ENCODE peak calls at places on chromosomes 5 and 9, in four cellular contexts. O is ovary, J is AG09319, E is HTR-8/SVneo. G is an unnamed sample.

GRCh38 chr9:127950513-127951210 is 13.0 kb upstream of the DPM2 start:
- DNase-seq in O (no peak), J (no peak), E (no peak), G (no peak)

GRCh38 chr9:133569109-133569785 is 34.7 kb downstream of the ADAMTSL2 start:
- DNase-seq in O (no peak), J (no peak), E (no peak), G (no peak)

GRCh38 chr9:107615325-107615724 is 125.8 kb upstream of the KLF4 start:
- DNase-seq in O (no peak), J (no peak), E (no peak), G (no peak)

GRCh38 chr9:137457406-137458193 is 1.5 kb downstream of the NSMF start:
- DNase-seq in O (peak), J (no peak), E (no peak), G (no peak)

GRCh38 chr9:33263131-33263935 is 1.2 kb downstream of the BAG1 start:
- DNase-seq in O (no peak), J (no peak), E (peak), G (no peak)

GRCh38 chr5:154273028-154273617 is 82.6 kb downstream of the GALNT10 start:
- DNase-seq in O (peak), J (no peak), E (peak), G (no peak)

GRCh38 chr5:1110930-1111726 is 735 bp downstream of the SLC12A7 start:
- DNase-seq in O (peak), J (no peak), E (peak), G (no peak)

GRCh38 chr9:134395727-134396257 is 69.5 kb downstream of the RXRA start:
- DNase-seq in O (no peak), J (no peak), E (no peak), G (no peak)

GRCh38 chr5:147234825-147235635 is at the start of gene STK32A:
- DNase-seq in O (peak), J (no peak), E (peak), G (no peak)

GRCh38 chr5:75337366-75338021 is 474 bp downstream of the HMGCR start:
- DNase-seq in O (no peak), J (no peak), E (no peak), G (no peak)

GRCh38 chr5:137752873-137753226 is 1.3 kb downstream of the HNRNPA0 start:
- DNase-seq in O (peak), J (no peak), E (no peak), G (no peak)

GRCh38 chr5:59460368-59461153 is 433.0 kb downstream of the PDE4D start:
- DNase-seq in O (no peak), J (no peak), E (no peak), G (no peak)

GRCh38 chr5:168364151-168364661 is 72.8 kb downstream of the WWC1 start:
- DNase-seq in O (no peak), J (no peak), E (peak), G (no peak)

GRCh38 chr5:89125372-89125771 is 242.4 kb upstream of the MEF2C start:
- DNase-seq in O (no peak), J (no peak), E (no peak), G (no peak)

GRCh38 chr5:31823477-31823876 is 184.5 kb downstream of the PDZD2 start:
- DNase-seq in O (no peak), J (no peak), E (no peak), G (no peak)

G was measured in smooth muscle cell of the brain vasculature.